ENCODE peak calls at places on chromosomes 7 and 10, in seven cellular contexts. M, G, J, Z, N, B and E are unnamed samples.

GRCh38 chr7:124801330-124801895 is 35.8 kb upstream of the GPR37 start:
- DNase-seq in B (no peak), M (no peak), J (no peak), Z (no peak), N (no peak), G (no peak), E (no peak)

GRCh38 chr10:44180321-44181154 is 204.4 kb downstream of the CXCL12 start:
- DNase-seq in M (no peak), B (peak; percentile 47), G (peak; percentile 78), J (no peak), Z (peak; percentile 97), N (no peak), E (no peak)

GRCh38 chr10:33559105-33559504 is 224.6 kb upstream of the NRP1 start:
- DNase-seq in N (no peak), J (no peak), M (no peak), G (peak; percentile 89), Z (peak; percentile 98), B (no peak), E (no peak)

GRCh38 chr10:5632430-5632829 is 34.0 kb downstream of the ASB13 start:
- DNase-seq in Z (peak; percentile 37), B (peak; percentile 78), M (no peak), G (no peak), N (no peak), J (no peak), E (no peak)

GRCh38 chr10:101572785-101573184 is 15.3 kb downstream of the POLL start:
- DNase-seq in G (no peak), B (no peak), N (no peak), M (no peak), J (no peak), Z (no peak), E (no peak)

GRCh38 chr7:6691609-6692106 is 15.1 kb downstream of the ZNF12 start:
- DNase-seq in M (no peak), N (no peak), J (no peak), Z (peak; percentile 40), B (no peak), G (peak; percentile 40), E (no peak)

GRCh38 chr10:1142596-1142995 is 86.4 kb downstream of the WDR37 start:
- DNase-seq in B (no peak), N (no peak), Z (no peak), M (no peak), G (no peak), J (peak; percentile 32), E (peak; percentile 48)

GRCh38 chr7:73701357-73701995 is 18.0 kb downstream of the STX1A start:
- DNase-seq in Z (peak; percentile 50), N (no peak), G (peak; percentile 56), J (peak; percentile 75), B (no peak), M (peak; percentile 47), E (no peak)

GRCh38 chr7:31122649-31123058 is 70.5 kb downstream of the ADCYAP1R1 start:
- DNase-seq in N (peak; percentile 69), J (peak; percentile 82), G (peak; percentile 93), Z (peak; percentile 69), B (peak; percentile 31), M (peak; percentile 34), E (peak; percentile 87)

GRCh38 chr10:93106631-93107072 is 33.0 kb downstream of the CYP26A1 start:
- DNase-seq in B (no peak), Z (peak; percentile 28), J (no peak), N (no peak), M (no peak), G (peak; percentile 6), E (peak; percentile 15)

GRCh38 chr7:42843209-42843800 is 68.6 kb downstream of the C7orf25 start:
- DNase-seq in J (peak; percentile 78), N (no peak), B (no peak), M (no peak), G (peak; percentile 61), Z (peak; percentile 10), E (no peak)

GRCh38 chr10:63156236-63156635 is 23.1 kb downstream of the NRBF2 start:
- DNase-seq in M (no peak), J (no peak), N (no peak), B (no peak), G (no peak), Z (no peak), E (no peak)

GRCh38 chr7:24777811-24778210 is 20.5 kb upstream of the GSDME start:
- DNase-seq in Z (no peak), G (peak; percentile 20), B (no peak), M (no peak), N (no peak), J (no peak), E (no peak)
- TF ChIP-seq CTCF in Z (no peak), G (no peak), B (no peak), M (no peak), N (no peak), J (no peak), E (no peak)

GRCh38 chr10:18651324-18652007 is at the start of gene NSUN6:
- DNase-seq in M (peak; percentile 80), J (peak; percentile 92), G (peak; percentile 87), N (peak; percentile 94), Z (peak; percentile 81), B (peak; percentile 87), E (peak; percentile 93)
- TF ChIP-seq CTCF in M (no peak), J (no peak), G (no peak), N (no peak), Z (no peak), B (peak; percentile 7), E (no peak)

GRCh38 chr7:100630066-100630465 is 11.3 kb downstream of the TFR2 start:
- DNase-seq in B (no peak), M (no peak), G (no peak), J (no peak), Z (no peak), N (no peak), E (no peak)

GRCh38 chr7:100629117-100629711 is 12.1 kb downstream of the TFR2 start:
- DNase-seq in J (peak; percentile 77), G (no peak), Z (no peak), N (no peak), B (no peak), M (no peak), E (no peak)

GRCh38 chr7:100627238-100627549 is 14.2 kb downstream of the TFR2 start:
- DNase-seq in M (no peak), J (no peak), G (no peak), B (no peak), N (no peak), Z (no peak), E (no peak)

DNA sequence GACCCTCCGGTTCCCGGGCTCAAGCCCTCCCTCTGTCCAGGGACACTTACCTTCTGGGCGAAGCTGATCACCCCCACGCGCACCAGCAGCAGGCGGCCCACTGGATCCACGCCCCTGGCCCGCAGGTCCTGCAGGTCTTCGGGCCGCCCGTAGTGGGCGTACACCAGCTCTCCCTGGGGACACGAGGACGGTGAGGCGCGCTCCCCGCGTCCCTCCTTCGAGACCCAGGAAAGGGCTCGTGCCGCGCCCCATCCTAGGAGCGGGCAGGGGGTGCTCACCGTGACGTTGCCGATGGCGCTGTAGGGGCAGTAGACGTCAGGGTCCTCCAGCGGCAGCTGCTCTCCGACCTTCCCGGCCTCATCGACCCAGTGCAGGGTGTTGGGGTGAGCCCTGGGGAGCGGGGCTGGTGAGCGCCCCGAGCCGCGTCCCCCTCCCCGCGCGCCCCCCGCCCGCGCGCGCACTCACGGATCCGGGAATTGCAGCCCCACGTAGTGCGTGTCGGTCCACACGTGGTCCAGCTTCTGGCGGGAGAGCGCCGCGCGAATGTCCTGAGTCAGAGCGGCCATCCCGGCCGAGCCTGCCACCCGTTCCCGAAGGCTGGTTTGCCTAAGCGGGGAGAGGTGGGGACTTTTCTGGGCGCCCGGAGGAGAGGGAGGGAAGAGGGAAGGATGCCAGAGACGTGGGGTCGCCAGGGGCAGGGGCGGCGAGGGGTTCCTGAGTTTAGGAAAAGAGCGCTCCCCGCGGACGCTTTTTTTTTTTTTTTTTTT is 8.2 kb downstream of the TFR2 start:
- DNase-seq in N (no peak), M (peak; percentile 31), G (no peak), Z (no peak), J (peak; percentile 76), B (no peak), E (no peak)
- TF ChIP-seq CTCF in N (no peak), M (peak; percentile 54), G (no peak), Z (no peak), J (peak; percentile 52), B (peak; percentile 16), E (peak; percentile 44)

GRCh38 chr7:34184466-34184865 is 279.1 kb downstream of the BMPER start:
- DNase-seq in N (no peak), J (no peak), B (no peak), Z (no peak), G (no peak), M (no peak), E (no peak)
- TF ChIP-seq CTCF in N (no peak), J (peak; percentile 15), B (no peak), Z (peak; percentile 13), G (no peak), M (no peak), E (no peak)

GRCh38 chr7:139673230-139673629 is 104.6 kb downstream of the HIPK2 start:
- DNase-seq in B (no peak), M (no peak), G (no peak), Z (no peak), N (no peak), J (no peak), E (no peak)
- TF ChIP-seq CTCF in B (no peak), M (no peak), G (no peak), Z (no peak), N (no peak), J (no peak), E (no peak)

GRCh38 chr7:139111147-139111546 is 1.6 kb upstream of the ZC3HAV1 start:
- DNase-seq in M (no peak), N (no peak), Z (no peak), J (no peak), G (no peak), B (no peak), E (no peak)

GRCh38 chr7:139109188-139109982 is at the start of gene ZC3HAV1:
- DNase-seq in N (peak; percentile 87), B (peak; percentile 73), Z (peak; percentile 74), M (peak; percentile 53), G (peak; percentile 95), J (peak; percentile 79), E (peak; percentile 90)

GRCh38 chr7:139106959-139107358 is 2.6 kb downstream of the ZC3HAV1 start:
- DNase-seq in G (no peak), Z (no peak), B (no peak), M (no peak), N (no peak), J (no peak), E (no peak)

GRCh38 chr7:139109983-139110411 is 477 bp upstream of the ZC3HAV1 start:
- DNase-seq in G (no peak), B (no peak), N (no peak), M (no peak), J (no peak), Z (no peak), E (no peak)

DNA sequence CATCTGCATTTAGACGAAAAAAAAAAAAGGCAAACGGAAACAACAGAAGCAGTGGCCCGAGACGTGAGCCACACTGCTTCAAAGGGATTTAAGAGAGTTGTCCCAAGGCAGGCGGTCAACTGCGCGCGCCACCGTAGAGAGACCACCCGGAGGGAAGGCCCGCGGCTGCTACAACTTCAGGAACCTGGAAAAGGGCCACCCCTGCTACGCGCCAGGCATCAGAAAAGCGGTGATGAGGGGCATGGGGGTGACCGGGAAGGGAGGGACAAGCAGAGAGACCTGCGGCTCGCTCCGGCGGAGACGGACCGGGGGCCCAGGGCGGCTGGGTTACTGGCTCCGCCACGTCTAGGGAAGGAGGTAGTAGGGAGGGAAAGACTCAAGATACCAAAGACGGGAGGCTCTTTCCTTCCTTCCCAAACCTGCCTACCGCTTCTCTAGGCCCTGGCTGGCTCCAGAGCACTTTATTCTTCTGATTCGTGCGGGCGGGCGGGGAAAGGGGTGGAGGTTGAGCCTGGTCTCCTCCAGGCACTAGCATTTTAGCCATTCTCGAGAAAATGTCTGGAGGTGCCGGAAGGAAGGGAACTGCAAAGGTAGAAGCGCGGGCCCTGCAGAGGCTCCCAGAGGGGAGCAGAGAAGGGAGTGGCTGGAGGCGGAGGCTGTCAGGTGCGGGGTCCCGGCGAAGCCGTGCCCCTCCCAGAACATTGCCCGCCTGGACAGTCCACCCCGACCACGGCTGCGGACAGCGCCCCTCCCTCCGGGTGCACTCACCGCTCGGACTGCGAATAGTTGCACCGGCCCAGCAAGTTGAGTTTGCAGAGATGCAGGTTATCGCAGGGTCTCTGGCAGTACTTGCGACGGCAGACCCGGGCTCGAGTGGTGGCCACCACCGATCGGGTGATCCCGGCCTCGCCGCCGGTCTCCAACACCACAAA is 998 bp downstream of the ZC3HAV1 start:
- DNase-seq in Z (peak; percentile 24), B (no peak), G (peak; percentile 9), J (peak; percentile 66), N (peak; percentile 77), M (peak; percentile 40), E (no peak)
- TF ChIP-seq CTCF in Z (no peak), B (no peak), G (no peak), J (no peak), N (no peak), M (no peak), E (no peak)